ENCODE peak calls at places on chromosomes 3 and 15, in seven cellular contexts. G is tibial nerve; W is CD8-positive, alpha-beta T cell; H is heart left ventricle; I is stomach; B is body of pancreas; V is hepatocyte. M is an unnamed sample.

GRCh38 chr3:125147491-125147820 is 65.1 kb downstream of the SLC12A8 start:
- DNase-seq in G (no peak), W (no peak), H (no peak), I (no peak), B (no peak), V (no peak), M (no peak)

GRCh38 chr3:124784686-124785382 is 54.6 kb downstream of the UMPS start:
- DNase-seq in G (no peak), W (no peak), H (no peak), I (no peak), B (no peak), V (no peak), M (no peak)

GRCh38 chr3:187935623-187936156 is 190.4 kb upstream of the BCL6 start:
- DNase-seq in G (no peak), W (peak), H (no peak), I (no peak), B (no peak), V (no peak), M (no peak)

GRCh38 chr3:131402391-131403039 is 20.9 kb downstream of the NUDT16 start:
- DNase-seq in G (no peak), W (no peak), H (no peak), I (no peak), B (no peak), V (no peak), M (peak)

GRCh38 chr3:184176377-184177330 is 2.0 kb downstream of the AP2M1 start:
- DNase-seq in G (peak), W (no peak), H (peak), I (peak), B (peak), V (peak), M (peak)

GRCh38 chr3:134638385-134639020 is 12.3 kb downstream of the KY start:
- DNase-seq in G (no peak), W (no peak), H (no peak), I (no peak), B (no peak), V (no peak), M (no peak)

GRCh38 chr3:149971403-149972075 is 844 bp upstream of the PFN2 start:
- DNase-seq in G (peak), W (peak), H (peak), I (peak), B (peak), V (no peak), M (peak)

GRCh38 chr15:62545392-62546227 is 380.5 kb upstream of the C2CD4B start:
- DNase-seq in G (peak), W (no peak), H (peak), I (peak), B (peak), V (no peak), M (no peak)

GRCh38 chr15:77021803-77022381 is 27.0 kb downstream of the PSTPIP1 start:
- DNase-seq in G (no peak), W (no peak), H (peak), I (no peak), B (no peak), V (no peak), M (no peak)

GRCh38 chr3:187698499-187699399 is 3.6 kb downstream of the RTP2 start:
- DNase-seq in G (no peak), W (no peak), H (no peak), I (no peak), B (no peak), V (no peak), M (no peak)

GRCh38 chr3:14719006-14719405 is 44.1 kb downstream of the C3orf20 start:
- DNase-seq in G (no peak), W (no peak), H (no peak), I (no peak), B (no peak), V (no peak), M (no peak)

GRCh38 chr3:125585595-125586223 is 9.6 kb downstream of the OSBPL11 start:
- DNase-seq in G (peak), W (peak), H (peak), I (peak), B (peak), V (peak), M (peak)

GRCh38 chr3:186826978-186827857 is 15.3 kb upstream of the ADIPOQ start:
- DNase-seq in G (peak), W (peak), H (peak), I (peak), B (peak), V (peak), M (peak)

DNA sequence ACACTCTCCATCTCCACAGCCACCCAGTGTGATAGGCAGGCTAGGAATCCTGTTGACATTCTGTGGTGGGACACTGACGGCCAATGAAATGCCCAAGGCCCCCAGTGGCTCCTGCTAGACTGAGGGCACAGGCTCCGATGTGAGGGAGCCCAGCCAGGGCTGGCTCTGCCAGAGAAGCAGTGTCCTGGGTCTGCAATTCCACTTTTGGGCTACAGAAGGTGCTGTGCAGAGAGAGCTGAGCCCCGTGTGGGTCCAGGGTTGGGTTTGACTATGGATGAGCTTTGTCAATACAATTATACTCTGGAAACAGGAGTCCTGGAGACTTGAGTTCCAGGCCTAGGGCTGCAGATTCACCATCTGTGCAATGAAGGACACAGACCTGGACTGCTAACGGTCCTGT is 55.7 kb upstream of the TMEM115 start:
- DNase-seq in G (no peak), W (no peak), H (no peak), I (no peak), B (no peak), V (no peak), M (no peak)
- TF ChIP-seq CTCF in G (no peak), W (no peak), H (no peak), I (no peak), B (no peak), V (peak), M (no peak)

GRCh38 chr3:141289228-141289772 is 57.7 kb downstream of the PXYLP1 start:
- DNase-seq in G (no peak), W (no peak), H (no peak), I (no peak), B (no peak), V (no peak), M (no peak)

GRCh38 chr3:141292346-141293058 is 60.9 kb downstream of the PXYLP1 start:
- DNase-seq in G (no peak), W (no peak), H (no peak), I (no peak), B (no peak), V (no peak), M (no peak)

GRCh38 chr3:141294300-141294699 is 62.7 kb downstream of the PXYLP1 start:
- DNase-seq in G (no peak), W (no peak), H (no peak), I (no peak), B (no peak), V (no peak), M (no peak)

GRCh38 chr3:141291610-141292345 is 60.2 kb downstream of the PXYLP1 start:
- DNase-seq in G (no peak), W (no peak), H (no peak), I (no peak), B (no peak), V (no peak), M (no peak)

GRCh38 chr3:141294848-141295247 is 63.2 kb downstream of the PXYLP1 start:
- DNase-seq in G (no peak), W (no peak), H (no peak), I (no peak), B (no peak), V (no peak), M (peak)
- H3K27ac ChIP-seq in G (no peak), W (peak), H (no peak), I (peak), B (no peak), V (peak), M (no peak)

DNA sequence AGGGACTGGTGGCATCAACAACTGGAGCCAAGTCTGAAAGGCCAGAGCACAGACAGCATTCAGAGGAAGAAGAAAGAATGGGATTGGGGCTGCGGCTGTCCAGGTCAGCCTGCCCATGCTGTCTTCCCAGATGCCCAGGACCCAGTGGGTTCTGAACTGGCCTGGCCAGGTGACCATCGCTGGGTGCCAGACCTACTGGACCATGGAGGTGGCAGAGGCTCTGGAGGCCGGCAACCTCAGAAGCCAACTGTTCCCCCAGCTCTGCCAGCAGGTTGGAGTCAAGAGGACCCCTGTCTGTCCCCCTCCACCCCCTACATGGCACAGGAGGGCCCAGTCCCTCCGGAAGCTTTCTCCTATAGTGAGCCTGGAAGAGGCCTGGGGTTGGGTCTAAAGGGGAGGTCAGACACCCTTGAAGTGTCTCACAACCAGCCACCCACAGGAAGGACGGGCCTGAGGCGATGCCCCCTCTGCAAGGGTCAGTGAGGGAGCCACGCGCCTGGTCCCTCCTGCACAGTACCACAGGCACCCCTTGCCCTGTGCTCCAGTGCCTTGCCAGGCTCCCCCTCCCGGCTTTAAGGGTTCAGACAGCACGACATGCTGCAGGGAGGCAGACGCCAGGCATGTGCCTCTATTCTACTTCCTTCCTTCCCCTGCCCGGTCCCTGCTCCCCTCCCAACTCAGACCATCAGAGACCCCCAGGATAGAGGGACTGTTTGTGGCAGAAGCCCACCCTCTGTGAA is 43.2 kb downstream of the DNAH1 start:
- DNase-seq in G (no peak), W (no peak), H (no peak), I (no peak), B (no peak), V (no peak), M (no peak)
- TF ChIP-seq CTCF in G (no peak), W (no peak), H (no peak), I (no peak), B (no peak), V (no peak), M (no peak)

GRCh38 chr3:169241928-169242751 is 421.4 kb downstream of the MECOM start:
- DNase-seq in G (no peak), W (no peak), H (peak), I (peak), B (peak), V (peak), M (peak)
- H3K27ac ChIP-seq in G (no peak), W (no peak), H (peak), I (peak), B (peak), V (peak), M (peak)

GRCh38 chr15:57111002-57111401 is 192.6 kb downstream of the TCF12 start:
- DNase-seq in G (no peak), W (no peak), H (no peak), I (no peak), B (no peak), V (no peak), M (no peak)
- TF ChIP-seq CTCF in G (no peak), W (no peak), H (no peak), I (no peak), B (no peak), V (peak), M (no peak)

GRCh38 chr15:49902791-49903481 is 216.1 kb downstream of the ATP8B4 start:
- DNase-seq in G (no peak), W (no peak), H (no peak), I (no peak), B (no peak), V (no peak), M (no peak)

GRCh38 chr15:49898575-49899283 is 220.3 kb downstream of the ATP8B4 start:
- DNase-seq in G (no peak), W (no peak), H (no peak), I (no peak), B (no peak), V (no peak), M (no peak)

GRCh38 chr15:49900036-49900435 is 219.0 kb downstream of the ATP8B4 start:
- DNase-seq in G (no peak), W (no peak), H (no peak), I (no peak), B (no peak), V (peak), M (no peak)

GRCh38 chr15:49901867-49902775 is 216.9 kb downstream of the ATP8B4 start:
- DNase-seq in G (no peak), W (no peak), H (no peak), I (no peak), B (no peak), V (no peak), M (no peak)

GRCh38 chr15:49900836-49901235 is 218.2 kb downstream of the ATP8B4 start:
- DNase-seq in G (no peak), W (no peak), H (no peak), I (no peak), B (no peak), V (no peak), M (no peak)
- H3K27ac ChIP-seq in G (no peak), W (no peak), H (no peak), I (peak), B (no peak), V (peak), M (no peak)

GRCh38 chr3:72938471-72939265 is 50.8 kb downstream of the GXYLT2 start:
- DNase-seq in G (peak), W (peak), H (peak), I (peak), B (peak), V (peak), M (peak)
- TF ChIP-seq CTCF in G (peak), W (peak), H (peak), I (peak), B (peak), V (peak), M (peak)

GRCh38 chr3:115615451-115615850 is 7.9 kb upstream of the GAP43 start:
- DNase-seq in G (no peak), W (no peak), H (no peak), I (no peak), B (no peak), V (no peak), M (no peak)
- H3K27ac ChIP-seq in G (no peak), W (no peak), H (no peak), I (no peak), B (no peak), V (no peak), M (no peak)

M was measured in RWPE1.